ENCODE peak calls at places on chromosomes 16 and 17, in nine cellular contexts. H is cardiac fibroblast, O is GM23338, L is body of pancreas, U is AG10803, K is fibroblast of the aortic adventitia, B is tibial artery, S is epithelial cell of esophagus, E is OCI-LY7. A is an unnamed sample.

GRCh38 chr16:88494335-88495154 is 41.5 kb downstream of the ZFPM1 start:
- DNase-seq in L (no peak), S (no peak), O (no peak), B (no peak), U (no peak), E (no peak), H (no peak), K (no peak), A (no peak)

GRCh38 chr17:36506831-36507230 is 20.4 kb downstream of the ZNHIT3 start:
- DNase-seq in L (no peak), U (no peak), H (no peak), S (no peak), K (no peak), B (no peak), O (no peak), E (no peak), A (no peak)

GRCh38 chr16:87849419-87850008 is 19.8 kb downstream of the SLC7A5 start:
- DNase-seq in U (no peak), K (no peak), E (no peak), S (no peak), H (no peak), L (peak), B (no peak), O (no peak), A (no peak)

GRCh38 chr16:85856585-85856984 is 42.4 kb upstream of the IRF8 start:
- DNase-seq in L (no peak), U (no peak), S (no peak), B (no peak), H (no peak), O (no peak), E (no peak), K (no peak), A (no peak)

GRCh38 chr16:82653550-82654511 is 27.1 kb downstream of the CDH13 start:
- DNase-seq in B (no peak), U (peak), K (peak), O (peak), S (peak), L (no peak), E (peak), H (peak), A (peak)

GRCh38 chr16:79589495-79590134 is 10.9 kb downstream of the MAF start:
- DNase-seq in K (no peak), L (no peak), H (no peak), S (no peak), O (peak), U (no peak), B (no peak), E (no peak), A (no peak)

GRCh38 chr17:55664287-55664686 is 58.4 kb downstream of the TMEM100 start:
- DNase-seq in H (no peak), S (no peak), E (peak), U (no peak), B (no peak), K (no peak), O (no peak), L (no peak), A (no peak)

GRCh38 chr16:66471696-66472393 is 44.8 kb downstream of the BEAN1 start:
- DNase-seq in O (peak), B (peak), L (no peak), H (no peak), E (no peak), K (no peak), S (peak), U (no peak), A (no peak)

GRCh38 chr16:53817117-53817516 is 113.2 kb downstream of the FTO start:
- DNase-seq in O (no peak), U (peak), K (peak), S (peak), B (no peak), L (no peak), E (no peak), H (peak), A (peak)

GRCh38 chr16:89118361-89119061 is 24.9 kb downstream of the ACSF3 start:
- DNase-seq in B (no peak), S (no peak), K (no peak), U (no peak), L (no peak), H (no peak), O (no peak), E (no peak), A (no peak)

GRCh38 chr17:40283662-40284061 is 4.0 kb upstream of the CDC6 start:
- DNase-seq in U (peak), K (peak), S (peak), H (peak), E (no peak), B (no peak), L (no peak), O (no peak), A (peak)

GRCh38 chr16:65059421-65059980 is 62.4 kb downstream of the CDH11 start:
- DNase-seq in S (peak), B (no peak), E (no peak), H (no peak), O (no peak), U (no peak), K (no peak), L (no peak), A (no peak)

GRCh38 chr16:81939164-81940067 is 71.9 kb downstream of the SDR42E1 start:
- DNase-seq in K (no peak), O (peak), H (no peak), B (peak), E (no peak), U (no peak), L (no peak), S (no peak), A (no peak)

GRCh38 chr17:77373298-77374169 is 232.8 kb downstream of the SEC14L1 start:
- DNase-seq in H (peak), U (no peak), O (peak), B (peak), K (peak), L (no peak), S (no peak), E (peak), A (no peak)

GRCh38 chr17:77770331-77771105 is 188.0 kb upstream of the TNRC6C start:
- DNase-seq in K (peak), S (no peak), B (no peak), O (no peak), L (no peak), U (peak), H (peak), E (no peak), A (peak)

GRCh38 chr17:45574376-45574775 is 83.9 kb upstream of the PLEKHM1 start:
- DNase-seq in L (no peak), K (peak), H (peak), B (no peak), O (no peak), E (no peak), U (peak), S (no peak), A (peak)

GRCh38 chr17:63634816-63635215 is 12.6 kb downstream of the MAP3K3 start:
- DNase-seq in K (no peak), E (no peak), H (no peak), B (no peak), L (no peak), S (no peak), U (peak), O (no peak), A (no peak)

GRCh38 chr17:42562845-42563509 is 1.0 kb downstream of the COASY start:
- DNase-seq in O (no peak), E (peak), K (peak), S (no peak), H (peak), U (peak), B (no peak), L (peak), A (no peak)

GRCh38 chr17:30372755-30373154 is 6.0 kb upstream of the CPD start:
- DNase-seq in E (peak), U (peak), S (peak), K (no peak), B (no peak), L (no peak), H (no peak), O (peak), A (no peak)

GRCh38 chr17:61410555-61411089 is 11.0 kb downstream of the TBX2 start:
- DNase-seq in H (peak), O (peak), S (peak), U (peak), K (peak), L (peak), E (peak), B (peak), A (no peak)

GRCh38 chr16:72590179-72590937 is 418.4 kb upstream of the PMFBP1 start:
- DNase-seq in H (no peak), S (no peak), K (no peak), L (no peak), B (no peak), U (peak), E (peak), O (no peak), A (no peak)

GRCh38 chr17:61720016-61720795 is 129.2 kb upstream of the NACA2 start:
- DNase-seq in H (peak), S (peak), E (no peak), B (no peak), U (no peak), L (no peak), K (no peak), O (no peak), A (no peak)

GRCh38 chr17:57875109-57876022 is 25.5 kb upstream of the MRPS23 start:
- DNase-seq in S (peak), O (peak), H (peak), B (peak), U (peak), E (no peak), K (peak), L (peak), A (peak)

GRCh38 chr17:58630883-58631522 is 60.8 kb downstream of the TEX14 start:
- DNase-seq in U (no peak), K (no peak), L (peak), E (no peak), S (no peak), O (peak), B (no peak), H (no peak), A (no peak)

GRCh38 chr16:67881557-67882220 is 3.0 kb upstream of the NRN1L start:
- DNase-seq in K (no peak), L (peak), U (no peak), O (no peak), E (no peak), B (no peak), S (no peak), H (no peak), A (no peak)

GRCh38 chr17:9419932-9420453 is 155.6 kb downstream of the STX8 start:
- DNase-seq in U (no peak), B (no peak), K (no peak), L (no peak), H (no peak), O (no peak), E (no peak), S (no peak), A (no peak)
- H3K4me3 ChIP-seq in U (no peak), B (no peak), K (no peak), L (no peak), H (no peak), O (no peak), E (no peak), S (no peak), A (no peak)

GRCh38 chr17:7716901-7717755 is at the start of gene DNAH2:
- DNase-seq in O (peak), E (no peak), K (peak), S (peak), H (peak), U (peak), B (peak), L (peak), A (peak)
- TF ChIP-seq CTCF in O (peak), E (peak), K (peak), S (peak), H (peak), U (peak), B (no peak), L (peak), A (peak)

GRCh38 chr17:64779344-64780095 is 117.4 kb upstream of the SMURF2 start:
- DNase-seq in S (no peak), O (peak), L (peak), H (no peak), E (no peak), U (no peak), K (no peak), B (peak), A (no peak)
- H3K4me3 ChIP-seq in S (peak), O (peak), L (no peak), H (no peak), E (no peak), U (no peak), K (no peak), B (peak), A (no peak)

DNA sequence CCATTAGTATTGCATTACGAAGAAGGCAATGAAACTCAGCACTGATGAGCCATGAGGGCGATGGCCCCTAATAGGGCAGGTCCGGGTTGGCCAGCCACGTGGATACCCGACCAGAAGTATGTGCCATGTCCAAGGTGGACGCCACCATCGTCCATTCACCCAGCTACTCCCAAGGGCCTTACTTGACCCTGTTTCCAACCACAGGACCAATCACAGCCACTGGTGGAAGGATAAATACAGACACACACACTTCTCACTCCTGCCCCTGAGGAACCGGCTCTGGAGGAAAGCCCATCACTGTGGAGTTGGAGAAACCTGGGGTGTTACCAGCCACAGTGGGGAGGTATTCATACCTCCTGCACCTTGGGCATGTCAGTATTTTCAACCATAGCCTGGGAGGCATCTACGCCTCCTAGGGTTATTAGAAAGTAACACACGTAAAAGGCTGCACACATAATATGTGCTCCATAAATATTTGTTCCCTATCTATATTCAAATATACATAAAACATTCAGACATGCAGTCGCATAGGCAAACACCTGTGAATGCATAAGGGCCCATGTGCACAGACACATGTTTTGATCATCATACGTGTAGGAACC is 5.4 kb upstream of the ITGA3 start:
- DNase-seq in S (no peak), L (no peak), B (no peak), E (no peak), H (no peak), K (no peak), O (no peak), U (no peak), A (no peak)
- TF ChIP-seq CTCF in S (peak), L (no peak), B (no peak), E (no peak), H (no peak), K (no peak), O (no peak), U (no peak), A (no peak)